ENCODE peak calls at places on chromosome 16, in seven cellular contexts. Z, Q, F, E, A, N and J are unnamed samples.

GRCh38 chr16:58615280-58615679 is 14.3 kb downstream of the CNOT1 start:
- DNase-seq in Z (no peak), Q (no peak), F (no peak), E (peak; percentile 63), A (peak; percentile 6), N (no peak), J (no peak)

GRCh38 chr16:31331807-31332301 is 23.1 kb upstream of the ITGAX start:
- DNase-seq in Z (no peak), Q (no peak), F (no peak), E (no peak), A (no peak), N (no peak), J (no peak)

GRCh38 chr16:73447850-73448249 is 399.9 kb upstream of the ZFHX3 start:
- DNase-seq in Z (no peak), Q (no peak), F (no peak), E (no peak), A (no peak), N (no peak), J (no peak)

GRCh38 chr16:16036359-16036792 is 87.0 kb downstream of the ABCC1 start:
- DNase-seq in Z (no peak), Q (no peak), F (no peak), E (no peak), A (no peak), N (no peak), J (no peak)

GRCh38 chr16:75593825-75594820 is 27.9 kb downstream of the GABARAPL2 start:
- DNase-seq in Z (peak; percentile 67), Q (no peak), F (peak; percentile 76), E (peak; percentile 83), A (peak; percentile 26), N (peak; percentile 26), J (peak; percentile 32)

GRCh38 chr16:82301108-82301755 is 131.2 kb upstream of the MPHOSPH6 start:
- DNase-seq in Z (no peak), Q (no peak), F (peak; percentile 1), E (no peak), A (no peak), N (no peak), J (no peak)

GRCh38 chr16:82638095-82638798 is 11.5 kb downstream of the CDH13 start:
- DNase-seq in Z (no peak), Q (no peak), F (peak; percentile 85), E (peak; percentile 95), A (peak; percentile 87), N (no peak), J (no peak)

GRCh38 chr16:13112639-13113038 is 211.2 kb downstream of the SHISA9 start:
- DNase-seq in Z (no peak), Q (no peak), F (no peak), E (no peak), A (no peak), N (no peak), J (no peak)

GRCh38 chr16:15811778-15812750 is 44.8 kb downstream of the MYH11 start:
- DNase-seq in Z (peak; percentile 67), Q (no peak), F (peak; percentile 81), E (peak; percentile 86), A (peak; percentile 89), N (peak; percentile 86), J (peak; percentile 98)

GRCh38 chr16:31009894-31010293 is 544 bp downstream of the STX1B start:
- DNase-seq in Z (no peak), Q (no peak), F (no peak), E (no peak), A (no peak), N (no peak), J (no peak)

GRCh38 chr16:48887646-48888045 is 277.7 kb upstream of the N4BP1 start:
- DNase-seq in Z (no peak), Q (no peak), F (no peak), E (no peak), A (no peak), N (no peak), J (no peak)

GRCh38 chr16:7372095-7372494 is 39.5 kb downstream of the RBFOX1 start:
- DNase-seq in Z (no peak), Q (no peak), F (no peak), E (no peak), A (no peak), N (no peak), J (no peak)

GRCh38 chr16:85491798-85492616 is 121.1 kb upstream of the GSE1 start:
- DNase-seq in Z (no peak), Q (no peak), F (no peak), E (no peak), A (peak; percentile 28), N (no peak), J (peak; percentile 6)

GRCh38 chr16:6016530-6017184 is 919.1 kb upstream of the EEF2KMT start:
- DNase-seq in Z (no peak), Q (no peak), F (no peak), E (no peak), A (no peak), N (no peak), J (no peak)

GRCh38 chr16:31001507-31002251 is 8.8 kb downstream of the STX1B start:
- DNase-seq in Z (no peak), Q (no peak), F (no peak), E (no peak), A (no peak), N (no peak), J (no peak)

GRCh38 chr16:35391328-35391727 is 1931.9 kb downstream of the TP53TG3F start:
- DNase-seq in Z (no peak), Q (no peak), F (peak; percentile 7), E (peak; percentile 23), A (peak; percentile 39), N (no peak), J (no peak)

GRCh38 chr16:522320-523096 is 5.0 kb upstream of the CAPN15 start:
- DNase-seq in Z (no peak), Q (no peak), F (no peak), E (no peak), A (no peak), N (no peak), J (no peak)

GRCh38 chr16:521381-522210 is 5.9 kb upstream of the CAPN15 start:
- DNase-seq in Z (no peak), Q (no peak), F (no peak), E (no peak), A (no peak), N (no peak), J (no peak)

GRCh38 chr16:519841-520687 is 7.4 kb upstream of the CAPN15 start:
- DNase-seq in Z (no peak), Q (no peak), F (no peak), E (no peak), A (no peak), N (no peak), J (no peak)

GRCh38 chr16:519425-519824 is 8.1 kb upstream of the CAPN15 start:
- DNase-seq in Z (no peak), Q (no peak), F (no peak), E (no peak), A (no peak), N (no peak), J (no peak)

DNA sequence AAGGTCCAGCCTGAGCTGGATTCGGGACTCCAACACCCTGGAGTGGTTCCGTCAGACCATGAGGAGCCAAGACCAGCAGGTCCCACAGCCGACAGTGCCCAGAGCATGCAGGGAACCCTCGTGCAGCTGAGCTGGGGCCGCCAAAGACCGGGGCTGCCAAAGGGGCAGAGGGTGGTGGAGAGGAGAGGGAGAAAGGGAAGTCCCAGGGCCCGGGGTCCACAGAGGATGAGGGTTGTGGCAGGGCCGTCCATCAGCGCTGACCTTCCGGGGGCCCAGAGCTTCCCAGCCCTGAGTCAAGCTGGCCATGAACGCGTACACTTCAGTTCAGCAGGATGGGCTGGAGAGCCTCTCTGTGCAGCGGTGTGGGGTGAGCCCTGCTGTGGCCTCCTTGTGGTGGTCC is 6.7 kb upstream of the CAPN15 start:
- DNase-seq in Z (no peak), Q (no peak), F (no peak), E (no peak), A (no peak), N (no peak), J (no peak)
- TF ChIP-seq CTCF in Z (no peak), Q (no peak), F (no peak), E (no peak), A (no peak), N (no peak), J (no peak)

DNA sequence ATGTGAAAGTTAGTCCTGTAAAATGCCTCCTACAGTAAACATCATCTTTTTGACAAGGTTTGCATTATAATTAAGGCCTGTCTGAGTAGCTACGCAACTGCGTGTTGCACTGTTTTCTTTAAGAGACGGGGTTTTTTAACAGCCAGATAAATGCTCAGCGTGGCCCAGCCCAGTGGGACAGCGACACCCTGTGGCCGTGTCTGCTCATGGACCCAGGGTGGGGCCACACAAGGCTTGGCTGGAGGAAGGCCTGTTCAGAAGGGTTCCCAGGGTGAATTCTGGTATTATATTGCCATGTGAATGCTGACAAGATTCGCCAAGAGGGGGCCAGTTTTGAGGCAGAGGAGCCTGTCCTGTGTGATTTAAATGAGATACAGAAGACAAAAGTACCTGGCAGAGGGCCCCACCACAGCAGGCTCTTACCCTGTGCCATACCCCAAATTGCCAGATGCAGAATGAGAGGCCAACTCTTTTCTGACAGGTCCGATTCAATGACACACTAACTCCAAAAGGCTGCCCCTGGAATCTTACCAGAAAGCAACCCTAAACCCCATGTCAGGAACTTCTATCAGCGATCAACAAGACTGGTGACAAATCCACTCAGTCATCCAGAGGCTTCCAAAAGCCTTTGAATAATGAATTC is 65.9 kb upstream of the IRX6 start:
- DNase-seq in Z (no peak), Q (peak; percentile 38), F (peak; percentile 14), E (peak; percentile 26), A (peak; percentile 49), N (no peak), J (no peak)
- TF ChIP-seq CTCF in Z (peak; percentile 91), Q (peak; percentile 71), F (peak; percentile 87), E (peak; percentile 58), A (peak; percentile 58), N (peak; percentile 75), J (peak; percentile 64)

GRCh38 chr16:65617421-65617820 is 495.6 kb upstream of the CDH11 start:
- DNase-seq in Z (no peak), Q (no peak), F (no peak), E (no peak), A (no peak), N (no peak), J (no peak)

GRCh38 chr16:65618335-65618734 is 496.5 kb upstream of the CDH11 start:
- DNase-seq in Z (no peak), Q (no peak), F (no peak), E (no peak), A (no peak), N (no peak), J (no peak)

GRCh38 chr16:65621640-65622039 is 499.8 kb upstream of the CDH11 start:
- DNase-seq in Z (no peak), Q (no peak), F (no peak), E (no peak), A (no peak), N (no peak), J (no peak)

GRCh38 chr16:65618931-65619330 is 497.1 kb upstream of the CDH11 start:
- DNase-seq in Z (no peak), Q (no peak), F (no peak), E (no peak), A (peak; percentile 20), N (no peak), J (no peak)

DNA sequence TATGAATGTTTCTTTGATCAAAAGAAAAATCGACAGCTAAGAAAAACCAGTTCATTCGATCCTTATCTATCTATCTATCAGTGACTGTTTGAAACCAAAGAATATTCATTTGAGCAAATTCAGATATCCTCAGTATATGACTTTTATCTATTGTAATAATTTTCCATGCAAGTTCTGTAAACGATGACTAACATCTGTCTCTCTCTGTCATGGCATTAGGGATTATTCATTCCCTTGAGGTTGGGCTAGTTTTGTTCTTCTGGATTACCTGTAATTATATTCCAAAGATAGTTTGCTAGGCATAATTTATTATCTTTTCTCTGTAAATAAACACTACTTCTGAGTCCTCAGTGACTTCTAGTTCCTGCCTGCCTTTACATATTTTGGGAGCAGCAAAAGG is 497.7 kb upstream of the CDH11 start:
- DNase-seq in Z (no peak), Q (no peak), F (no peak), E (no peak), A (no peak), N (no peak), J (no peak)
- TF ChIP-seq CTCF in Z (no peak), Q (no peak), F (no peak), E (no peak), A (no peak), N (no peak), J (no peak)

GRCh38 chr16:3640207-3640606 is 14.3 kb upstream of the DNASE1 start:
- DNase-seq in Z (no peak), Q (no peak), F (no peak), E (no peak), A (no peak), N (no peak), J (no peak)
- TF ChIP-seq CTCF in Z (no peak), Q (no peak), F (no peak), E (no peak), A (no peak), N (no peak), J (no peak)